ENCODE peak calls at places on chromosome 1, in four cellular contexts. J is left lung, G is lung, M is mesenchymal stem cell. K is an unnamed sample.
A peak's percentile ranks its signal among the peaks of the same experiment; 100 is the strongest.

GRCh38 chr1:192311281-192311680 is 5.5 kb upstream of the RGS21 start:
- DNase-seq in J (no peak), G (no peak), M (peak; percentile 61), K (no peak)

GRCh38 chr1:176648556-176648955 is 185.6 kb downstream of the PAPPA2 start:
- DNase-seq in J (no peak), G (no peak), M (no peak), K (no peak)

GRCh38 chr1:35401072-35401471 is 132.6 kb downstream of the ZMYM4 start:
- DNase-seq in J (no peak), G (no peak), M (no peak), K (no peak)

GRCh38 chr1:189149547-189150375 is 1327.9 kb downstream of the BRINP3 start:
- DNase-seq in J (no peak), G (no peak), M (no peak), K (no peak)

GRCh38 chr1:44501022-44501910 is 96.2 kb downstream of the RNF220 start:
- DNase-seq in J (no peak), G (no peak), M (no peak), K (no peak)

GRCh38 chr1:12434174-12434573 is 183.8 kb downstream of the DHRS3 start:
- DNase-seq in J (peak; percentile 44), G (no peak), M (peak; percentile 55), K (no peak)

GRCh38 chr1:175866776-175867175 is 123.4 kb upstream of the TNR start:
- DNase-seq in J (no peak), G (no peak), M (no peak), K (no peak)

GRCh38 chr1:192747942-192748341 is 60.9 kb upstream of the RGS2 start:
- DNase-seq in J (no peak), G (no peak), M (peak; percentile 57), K (no peak)

GRCh38 chr1:92990828-92991227 is 29.6 kb upstream of the DIPK1A start:
- DNase-seq in J (no peak), G (no peak), M (no peak), K (no peak)

GRCh38 chr1:19122668-19123067 is 87.4 kb downstream of the UBR4 start:
- DNase-seq in J (no peak), G (no peak), M (no peak), K (peak; percentile 39)

GRCh38 chr1:163656367-163656766 is 334.6 kb downstream of the NUF2 start:
- DNase-seq in J (no peak), G (no peak), M (no peak), K (no peak)

GRCh38 chr1:168653567-168653966 is 75.4 kb downstream of the DPT start:
- DNase-seq in J (no peak), G (no peak), M (no peak), K (no peak)

GRCh38 chr1:227937031-227937430 is 10.7 kb downstream of the WNT9A start:
- DNase-seq in J (peak; percentile 6), G (no peak), M (no peak), K (no peak)

GRCh38 chr1:117215733-117216462 is 5.2 kb upstream of the VTCN1 start:
- DNase-seq in J (no peak), G (no peak), M (no peak), K (no peak)

GRCh38 chr1:186304982-186305949 is 69.8 kb downstream of the TPR start:
- DNase-seq in J (no peak), G (no peak), M (peak; percentile 54), K (no peak)

GRCh38 chr1:203607169-203607873 is 19.3 kb upstream of the ATP2B4 start:
- DNase-seq in J (peak; percentile 54), G (no peak), M (peak; percentile 96), K (peak; percentile 97)

GRCh38 chr1:44798481-44799365 is 1.5 kb upstream of the PLK3 start:
- DNase-seq in J (peak; percentile 37), G (no peak), M (no peak), K (no peak)

GRCh38 chr1:78009836-78010235 is 5.1 kb downstream of the DNAJB4 start:
- DNase-seq in J (no peak), G (no peak), M (peak; percentile 17), K (no peak)

GRCh38 chr1:7111855-7112254 is 326.6 kb downstream of the CAMTA1 start:
- DNase-seq in J (no peak), G (no peak), M (no peak), K (no peak)

GRCh38 chr1:112866151-112866550 is 89.8 kb downstream of the SLC16A1 start:
- DNase-seq in J (no peak), G (no peak), M (peak; percentile 50), K (no peak)

GRCh38 chr1:11691302-11691914 is at the start of gene DRAXIN:
- DNase-seq in J (no peak), G (no peak), M (no peak), K (no peak)

GRCh38 chr1:193763313-193763712 is 576.9 kb upstream of the B3GALT2 start:
- DNase-seq in J (no peak), G (no peak), M (no peak), K (no peak)

GRCh38 chr1:53524428-53525400 is 65.5 kb downstream of the DMRTB1 start:
- DNase-seq in J (no peak), G (no peak), M (no peak), K (no peak)

GRCh38 chr1:232538224-232538942 is 91.5 kb downstream of the SIPA1L2 start:
- DNase-seq in J (no peak), G (no peak), M (peak; percentile 53), K (peak; percentile 62)

GRCh38 chr1:101025283-101025679 is 303 bp downstream of the DPH5 start:
- DNase-seq in J (no peak), G (no peak), M (no peak), K (no peak)

GRCh38 chr1:17596186-17596585 is 56.7 kb downstream of the ARHGEF10L start:
- DNase-seq in J (no peak), G (no peak), M (no peak), K (no peak)
- H3K4me1 ChIP-seq in J (peaks cover 10% of the 10 kb centered on the region), G (no peaks in the 10 kb centered on the region), M (peaks cover 23% of the 10 kb centered on the region), K (no peaks in the 10 kb centered on the region)

DNA sequence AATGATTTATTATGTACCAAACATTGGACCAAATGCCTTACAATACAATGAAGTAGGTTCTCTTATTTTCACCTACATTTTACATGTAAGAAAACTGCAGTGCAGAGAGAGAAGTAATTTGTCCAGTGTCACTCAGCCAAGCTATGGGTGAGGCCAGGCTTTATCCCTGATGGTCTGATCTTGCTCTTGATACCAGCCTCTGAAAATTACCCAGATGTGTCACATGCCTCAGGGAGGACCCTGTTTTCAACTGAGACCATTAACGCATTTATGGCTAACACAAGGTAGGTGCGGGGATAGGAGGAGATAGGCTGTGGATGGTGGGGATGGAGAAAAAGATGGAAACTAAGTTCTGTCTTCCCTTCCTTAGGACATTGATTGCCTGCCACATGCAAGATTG is 56.9 kb downstream of the NGF start:
- DNase-seq in J (no peak), G (no peak), M (no peak), K (no peak)
- H3K4me3 ChIP-seq in J (no peak overlapping the region), G (no peak overlapping the region), M (peak overlapping the region; percentile 73), K (no peak overlapping the region)

GRCh38 chr1:205142105-205142475 is 20.3 kb upstream of the RBBP5 start:
- DNase-seq in J (no peak), G (no peak), M (no peak), K (no peak)

GRCh38 chr1:205150651-205151428 is 29.1 kb upstream of the RBBP5 start:
- DNase-seq in J (no peak), G (no peak), M (no peak), K (no peak)

GRCh38 chr1:205144751-205145150 is 23.0 kb upstream of the RBBP5 start:
- DNase-seq in J (no peak), G (no peak), M (peak; percentile 40), K (peak; percentile 77)

GRCh38 chr1:205144046-205144720 is 22.4 kb upstream of the RBBP5 start:
- DNase-seq in J (no peak), G (no peak), M (no peak), K (no peak)

DNA sequence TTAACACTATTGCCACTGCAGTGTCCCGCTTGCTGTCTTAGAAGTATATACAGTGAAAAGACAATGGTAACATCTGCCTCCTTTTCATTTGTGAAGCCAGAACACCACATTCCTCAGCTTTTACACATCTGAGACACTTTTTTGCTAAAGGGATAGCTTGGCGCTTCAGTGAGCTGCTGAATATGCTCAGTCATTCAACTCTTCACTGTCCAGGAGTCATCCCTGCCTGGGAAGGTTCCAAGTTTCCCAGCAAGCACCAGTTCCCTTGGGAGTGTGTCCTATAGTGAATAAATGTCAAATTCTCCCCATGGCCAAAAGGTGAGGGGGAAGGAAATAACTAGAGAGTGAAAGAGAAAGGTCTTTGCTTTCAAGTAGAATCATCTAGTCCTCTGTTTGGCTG is 25.4 kb upstream of the RBBP5 start:
- DNase-seq in J (no peak), G (no peak), M (peak; percentile 43), K (peak; percentile 87)
- H3K27ac ChIP-seq in J (no peak overlapping the region), G (no peak overlapping the region), M (peak overlapping the region; percentile 81), K (peak overlapping the region; percentile 52)

GRCh38 chr1:225539575-225539974 is 111.7 kb upstream of the LBR start:
- DNase-seq in J (no peak), G (no peak), M (no peak), K (no peak)

GRCh38 chr1:225539069-225539468 is 111.2 kb upstream of the LBR start:
- DNase-seq in J (no peak), G (no peak), M (no peak), K (no peak)

GRCh38 chr1:225534772-225535171 is 106.9 kb upstream of the LBR start:
- DNase-seq in J (no peak), G (no peak), M (no peak), K (no peak)

GRCh38 chr1:225535280-225535679 is 107.4 kb upstream of the LBR start:
- DNase-seq in J (no peak), G (no peak), M (no peak), K (no peak)

DNA sequence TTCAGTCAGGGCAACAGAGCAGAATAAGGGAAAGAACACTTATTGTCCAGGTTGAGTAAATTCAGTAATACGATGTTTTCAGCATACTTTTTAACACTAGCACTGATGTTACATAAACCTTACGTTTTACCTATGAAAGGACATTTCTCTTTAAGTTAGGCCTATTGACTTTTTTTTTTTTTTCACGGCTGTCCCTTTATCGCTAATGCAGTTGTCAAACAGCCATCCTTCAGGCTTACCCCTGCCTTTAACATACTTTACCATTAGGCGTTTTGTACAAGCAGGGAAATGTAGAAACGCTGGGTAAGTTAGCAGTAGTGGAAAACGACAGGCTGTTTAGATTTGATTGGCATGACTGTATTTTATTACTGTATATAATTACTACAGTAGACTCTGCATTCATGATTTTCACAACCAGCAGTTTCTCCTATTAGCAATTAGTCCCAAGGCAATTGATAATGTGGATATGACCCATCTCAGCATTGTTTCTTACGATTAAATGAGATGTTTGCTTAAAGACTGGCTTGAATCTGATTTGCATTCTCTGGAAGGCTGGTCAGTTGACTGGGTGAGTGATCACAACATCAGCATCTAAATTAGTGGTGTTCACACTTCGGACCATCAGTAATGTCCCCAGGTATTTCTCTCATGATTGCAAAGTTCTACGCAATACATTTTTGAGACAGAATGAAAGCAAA is 109.9 kb upstream of the LBR start:
- DNase-seq in J (no peak), G (no peak), M (no peak), K (no peak)
- H3K4me1 ChIP-seq in J (no peaks in the 10 kb centered on the region), G (peaks cover 12% of the 10 kb centered on the region), M (no peaks in the 10 kb centered on the region), K (no peaks in the 10 kb centered on the region)

K was measured in SJSA1.